ENCODE peak calls at places on chromosomes 2 and 18, in eight cellular contexts. X is stimulated activated CD4-positive, alpha-beta T cell treated with anti-CD3 and anti-CD28 coated beads, Interleukin-4, amount 100 ng/mL, for 48 hours; G is GM12891; B is kidney glomerular epithelial cell; O is WTC11; L is iris pigment epithelial cell; E is stromal cell of bone marrow; T is activated naive CD4-positive, alpha-beta T cell treated with anti-CD3 and anti-CD28 coated beads, Interleukin-2, amount 10 ng/mL, durations not matched to agents 7 days and 5 days. H is an unnamed sample.

GRCh38 chr2:159913897-159914296 is 115.9 kb upstream of the CD302 start:
- DNase-seq in B (no peak), X (no peak), G (no peak), O (no peak), T (no peak), L (no peak), E (no peak), H (no peak)

GRCh38 chr18:21053127-21053526 is 58.5 kb downstream of the ROCK1 start:
- DNase-seq in O (no peak), G (no peak), E (peak; percentile 80), X (no peak), B (peak; percentile 84), L (peak; percentile 91), T (no peak), H (no peak)

GRCh38 chr2:173903611-173904394 is 61.4 kb downstream of the SP3 start:
- DNase-seq in G (no peak), E (peak; percentile 18), L (no peak), T (no peak), B (no peak), O (no peak), X (no peak), H (no peak)

GRCh38 chr2:235220331-235220730 is 268.5 kb downstream of the SH3BP4 start:
- DNase-seq in T (no peak), L (no peak), O (no peak), X (no peak), E (no peak), B (no peak), G (no peak), H (no peak)

GRCh38 chr2:235055891-235056516 is 104.2 kb downstream of the SH3BP4 start:
- DNase-seq in X (no peak), L (peak; percentile 56), B (no peak), G (no peak), T (no peak), E (no peak), O (peak; percentile 52), H (no peak)

GRCh38 chr2:194363295-194363694 is 1293.7 kb upstream of the SLC39A10 start:
- DNase-seq in X (no peak), L (no peak), G (no peak), E (no peak), B (no peak), T (no peak), O (no peak), H (no peak)

GRCh38 chr2:239878686-239879085 is 146.5 kb downstream of the NDUFA10 start:
- DNase-seq in O (no peak), X (no peak), E (no peak), L (no peak), T (no peak), G (no peak), B (no peak), H (no peak)

GRCh38 chr18:8519102-8519501 is 90.1 kb upstream of the RAB12 start:
- DNase-seq in T (no peak), G (no peak), O (no peak), E (no peak), X (no peak), B (no peak), L (no peak), H (no peak)

GRCh38 chr2:80303006-80303741 is 1.4 kb downstream of the LRRTM1 start:
- DNase-seq in E (no peak), G (no peak), L (peak; percentile 5), B (no peak), T (no peak), O (peak; percentile 50), X (no peak), H (no peak)

GRCh38 chr2:240713071-240713927 is 21.6 kb downstream of the AQP12A start:
- DNase-seq in G (no peak), T (no peak), B (no peak), O (no peak), X (no peak), L (no peak), E (no peak), H (no peak)